ENCODE peak calls at places on chromosome 15, in six cellular contexts. One of them, this sample, is unnamed.

GRCh38 chr15:68464451-68465090 is 32.6 kb upstream of the ITGA11 start:
- DNase-seq in breast epithelium: no peak
- DNase-seq in GM12878: no peak
- DNase-seq in transverse colon: no peak
- DNase-seq in stomach: no peak
- DNase-seq in sigmoid colon: no peak
- DNase-seq in this sample: no peak

GRCh38 chr15:69908060-69908459 is 189.7 kb downstream of the TLE3 start:
- DNase-seq in stomach: no peak
- DNase-seq in GM12878: no peak
- DNase-seq in breast epithelium: no peak
- DNase-seq in transverse colon: no peak
- DNase-seq in sigmoid colon: no peak
- DNase-seq in this sample: no peak

GRCh38 chr15:69604050-69604378 is 151.4 kb downstream of the RPLP1 start:
- DNase-seq in stomach: peak
- DNase-seq in GM12878: no peak
- DNase-seq in sigmoid colon: no peak
- DNase-seq in transverse colon: peak
- DNase-seq in breast epithelium: no peak
- DNase-seq in this sample: peak

GRCh38 chr15:71526061-71526460 is 284.3 kb upstream of the NR2E3 start:
- DNase-seq in sigmoid colon: no peak
- DNase-seq in transverse colon: no peak
- DNase-seq in stomach: no peak
- DNase-seq in breast epithelium: no peak
- DNase-seq in GM12878: no peak
- DNase-seq in this sample: no peak

GRCh38 chr15:55279746-55280351 is 9.8 kb downstream of the RAB27A start:
- DNase-seq in stomach: no peak
- DNase-seq in breast epithelium: no peak
- DNase-seq in GM12878: peak
- DNase-seq in sigmoid colon: no peak
- DNase-seq in transverse colon: peak
- DNase-seq in this sample: peak

GRCh38 chr15:71559098-71559497 is 251.3 kb upstream of the NR2E3 start:
- DNase-seq in transverse colon: no peak
- DNase-seq in breast epithelium: peak
- DNase-seq in GM12878: no peak
- DNase-seq in stomach: no peak
- DNase-seq in sigmoid colon: no peak
- DNase-seq in this sample: no peak

GRCh38 chr15:52735231-52736089 is 54.7 kb downstream of the ONECUT1 start:
- DNase-seq in transverse colon: peak
- DNase-seq in sigmoid colon: peak
- DNase-seq in breast epithelium: peak
- DNase-seq in GM12878: peak
- DNase-seq in stomach: peak
- DNase-seq in this sample: peak

GRCh38 chr15:68217341-68217740 is 12.2 kb downstream of the CLN6 start:
- DNase-seq in breast epithelium: no peak
- DNase-seq in stomach: no peak
- DNase-seq in sigmoid colon: peak
- DNase-seq in GM12878: no peak
- DNase-seq in transverse colon: no peak
- DNase-seq in this sample: no peak

GRCh38 chr15:76340802-76341365 is 4.3 kb downstream of the ISL2 start:
- DNase-seq in transverse colon: peak
- DNase-seq in stomach: no peak
- DNase-seq in GM12878: no peak
- DNase-seq in breast epithelium: no peak
- DNase-seq in sigmoid colon: no peak
- DNase-seq in this sample: no peak

GRCh38 chr15:67120839-67121540 is 55.6 kb downstream of the SMAD3 start:
- DNase-seq in sigmoid colon: peak
- DNase-seq in breast epithelium: peak
- DNase-seq in stomach: peak
- DNase-seq in GM12878: peak
- DNase-seq in transverse colon: peak
- DNase-seq in this sample: no peak

GRCh38 chr15:84398763-84399701 is 163.5 kb downstream of the GOLGA6L4 start:
- DNase-seq in GM12878: no peak
- DNase-seq in breast epithelium: peak
- DNase-seq in stomach: no peak
- DNase-seq in sigmoid colon: no peak
- DNase-seq in transverse colon: no peak
- DNase-seq in this sample: no peak

GRCh38 chr15:91908401-91908800 is 54.9 kb downstream of the SLCO3A1 start:
- DNase-seq in transverse colon: no peak
- DNase-seq in stomach: no peak
- DNase-seq in sigmoid colon: no peak
- DNase-seq in GM12878: no peak
- DNase-seq in breast epithelium: no peak
- DNase-seq in this sample: no peak

GRCh38 chr15:63392355-63393009 is 10.8 kb upstream of the CA12 start:
- DNase-seq in transverse colon: no peak
- DNase-seq in stomach: no peak
- DNase-seq in sigmoid colon: no peak
- DNase-seq in breast epithelium: no peak
- DNase-seq in GM12878: no peak
- DNase-seq in this sample: peak

GRCh38 chr15:65980824-65981456 is 111.6 kb downstream of the RAB11A start:
- DNase-seq in sigmoid colon: no peak
- DNase-seq in breast epithelium: no peak
- DNase-seq in GM12878: no peak
- DNase-seq in stomach: peak
- DNase-seq in transverse colon: peak
- DNase-seq in this sample: no peak

GRCh38 chr15:56916825-56917477 is 1.5 kb upstream of the TCF12 start:
- DNase-seq in GM12878: no peak
- DNase-seq in sigmoid colon: no peak
- DNase-seq in stomach: no peak
- DNase-seq in transverse colon: no peak
- DNase-seq in breast epithelium: no peak
- DNase-seq in this sample: no peak

GRCh38 chr15:79872358-79873017 is 24.3 kb downstream of the MTHFS start:
- DNase-seq in transverse colon: no peak
- DNase-seq in breast epithelium: no peak
- DNase-seq in sigmoid colon: no peak
- DNase-seq in GM12878: no peak
- DNase-seq in stomach: no peak
- DNase-seq in this sample: no peak

GRCh38 chr15:63104727-63105126 is 16.9 kb upstream of the LACTB start:
- DNase-seq in sigmoid colon: no peak
- DNase-seq in stomach: no peak
- DNase-seq in GM12878: no peak
- DNase-seq in breast epithelium: no peak
- DNase-seq in transverse colon: no peak
- DNase-seq in this sample: no peak

GRCh38 chr15:70575251-70576227 is 187.8 kb downstream of the UACA start:
- DNase-seq in breast epithelium: no peak
- DNase-seq in GM12878: no peak
- DNase-seq in stomach: no peak
- DNase-seq in sigmoid colon: no peak
- DNase-seq in transverse colon: no peak
- DNase-seq in this sample: no peak

GRCh38 chr15:75456710-75457109 is 5.2 kb upstream of the SIN3A start:
- DNase-seq in GM12878: no peak
- DNase-seq in stomach: no peak
- DNase-seq in sigmoid colon: no peak
- DNase-seq in transverse colon: no peak
- DNase-seq in breast epithelium: no peak
- DNase-seq in this sample: no peak

GRCh38 chr15:68764090-68764489 is 56.6 kb downstream of the ANP32A start:
- DNase-seq in breast epithelium: no peak
- DNase-seq in GM12878: no peak
- DNase-seq in sigmoid colon: no peak
- DNase-seq in stomach: no peak
- DNase-seq in transverse colon: no peak
- DNase-seq in this sample: no peak

GRCh38 chr15:89101302-89102191 is 13.3 kb downstream of the ABHD2 start:
- DNase-seq in transverse colon: peak
- DNase-seq in sigmoid colon: peak
- DNase-seq in breast epithelium: peak
- DNase-seq in GM12878: no peak
- DNase-seq in stomach: peak
- DNase-seq in this sample: no peak

GRCh38 chr15:84749111-84749991 is 959 bp downstream of the ZNF592 start:
- DNase-seq in GM12878: no peak
- DNase-seq in stomach: peak
- DNase-seq in sigmoid colon: peak
- DNase-seq in transverse colon: peak
- DNase-seq in breast epithelium: peak
- DNase-seq in this sample: peak

GRCh38 chr15:93307513-93307912 is 218.5 kb upstream of the RGMA start:
- DNase-seq in breast epithelium: no peak
- DNase-seq in GM12878: no peak
- DNase-seq in sigmoid colon: no peak
- DNase-seq in stomach: no peak
- DNase-seq in transverse colon: no peak
- DNase-seq in this sample: no peak

GRCh38 chr15:59373215-59373614 is 544 bp upstream of the MYO1E start:
- DNase-seq in GM12878: no peak
- DNase-seq in sigmoid colon: no peak
- DNase-seq in breast epithelium: no peak
- DNase-seq in stomach: no peak
- DNase-seq in transverse colon: no peak
- DNase-seq in this sample: no peak

GRCh38 chr15:59372352-59373211 is at the start of gene MYO1E:
- DNase-seq in stomach: peak
- DNase-seq in breast epithelium: peak
- DNase-seq in transverse colon: peak
- DNase-seq in sigmoid colon: peak
- DNase-seq in GM12878: peak
- DNase-seq in this sample: peak

GRCh38 chr15:59367022-59367451 is 5.6 kb downstream of the MYO1E start:
- DNase-seq in breast epithelium: no peak
- DNase-seq in transverse colon: no peak
- DNase-seq in stomach: no peak
- DNase-seq in GM12878: no peak
- DNase-seq in sigmoid colon: no peak
- DNase-seq in this sample: no peak

GRCh38 chr15:59369597-59369996 is 3.1 kb downstream of the MYO1E start:
- DNase-seq in transverse colon: no peak
- DNase-seq in breast epithelium: no peak
- DNase-seq in sigmoid colon: no peak
- DNase-seq in stomach: no peak
- DNase-seq in GM12878: peak
- DNase-seq in this sample: no peak

GRCh38 chr15:59371458-59372351 is 966 bp downstream of the MYO1E start:
- DNase-seq in transverse colon: peak
- DNase-seq in GM12878: no peak
- DNase-seq in stomach: peak
- DNase-seq in sigmoid colon: peak
- DNase-seq in breast epithelium: peak
- DNase-seq in this sample: no peak
- TF ChIP-seq CTCF in transverse colon: no peak
- TF ChIP-seq CTCF in GM12878: no peak
- TF ChIP-seq CTCF in stomach: no peak
- TF ChIP-seq CTCF in sigmoid colon: no peak
- TF ChIP-seq CTCF in breast epithelium: no peak
- TF ChIP-seq CTCF in this sample: no peak

GRCh38 chr15:81666828-81667227 is 292.8 kb upstream of the TMC3 start:
- DNase-seq in stomach: no peak
- DNase-seq in sigmoid colon: no peak
- DNase-seq in breast epithelium: no peak
- DNase-seq in transverse colon: no peak
- DNase-seq in GM12878: peak
- DNase-seq in this sample: no peak
- TF ChIP-seq POLR2AphosphoS5 in stomach: no peak
- TF ChIP-seq POLR2AphosphoS5 in sigmoid colon: no peak
- TF ChIP-seq POLR2AphosphoS5 in breast epithelium: no peak
- TF ChIP-seq POLR2AphosphoS5 in transverse colon: no peak
- TF ChIP-seq POLR2AphosphoS5 in GM12878: no peak
- TF ChIP-seq POLR2AphosphoS5 in this sample: no peak

GRCh38 chr15:99132122-99132521 is 27.2 kb downstream of the SYNM start:
- DNase-seq in transverse colon: no peak
- DNase-seq in breast epithelium: peak
- DNase-seq in stomach: no peak
- DNase-seq in sigmoid colon: no peak
- DNase-seq in GM12878: no peak
- DNase-seq in this sample: no peak

GRCh38 chr15:99130765-99131440 is 26.0 kb downstream of the SYNM start:
- DNase-seq in breast epithelium: peak
- DNase-seq in stomach: no peak
- DNase-seq in sigmoid colon: peak
- DNase-seq in transverse colon: no peak
- DNase-seq in GM12878: no peak
- DNase-seq in this sample: no peak

GRCh38 chr15:99132584-99133287 is 27.9 kb downstream of the SYNM start:
- DNase-seq in transverse colon: no peak
- DNase-seq in GM12878: no peak
- DNase-seq in stomach: no peak
- DNase-seq in breast epithelium: peak
- DNase-seq in sigmoid colon: peak
- DNase-seq in this sample: no peak

GRCh38 chr15:99130314-99130713 is 25.4 kb downstream of the SYNM start:
- DNase-seq in stomach: no peak
- DNase-seq in GM12878: no peak
- DNase-seq in transverse colon: no peak
- DNase-seq in breast epithelium: no peak
- DNase-seq in sigmoid colon: no peak
- DNase-seq in this sample: no peak

GRCh38 chr15:99131441-99132023 is 26.7 kb downstream of the SYNM start:
- DNase-seq in sigmoid colon: peak
- DNase-seq in breast epithelium: peak
- DNase-seq in GM12878: no peak
- DNase-seq in stomach: no peak
- DNase-seq in transverse colon: no peak
- DNase-seq in this sample: no peak
- TF ChIP-seq CTCF in sigmoid colon: no peak
- TF ChIP-seq CTCF in breast epithelium: no peak
- TF ChIP-seq CTCF in GM12878: no peak
- TF ChIP-seq CTCF in stomach: no peak
- TF ChIP-seq CTCF in transverse colon: no peak
- TF ChIP-seq CTCF in this sample: no peak

GRCh38 chr15:81378438-81378837 is 4.4 kb upstream of the TMC3 start:
- DNase-seq in transverse colon: no peak
- DNase-seq in GM12878: no peak
- DNase-seq in breast epithelium: no peak
- DNase-seq in sigmoid colon: no peak
- DNase-seq in stomach: no peak
- DNase-seq in this sample: no peak
- TF ChIP-seq POLR2AphosphoS5 in transverse colon: no peak
- TF ChIP-seq POLR2AphosphoS5 in GM12878: no peak
- TF ChIP-seq POLR2AphosphoS5 in breast epithelium: no peak
- TF ChIP-seq POLR2AphosphoS5 in sigmoid colon: no peak
- TF ChIP-seq POLR2AphosphoS5 in stomach: no peak
- TF ChIP-seq POLR2AphosphoS5 in this sample: no peak